ENCODE peak calls at places on chromosomes 5 and 9, in ten cellular contexts. W is breast epithelium, I is nephron progenitor cell, S is AG04450, Z is fibroblast of the aortic adventitia, R is fibroblast of lung, E is heart left ventricle, G is A549, H is RWPE1, F is A673. Q is an unnamed sample.

GRCh38 chr9:125166762-125167161 is 22.8 kb downstream of the PPP6C start:
- DNase-seq in W (no peak), I (no peak), S (no peak), Z (no peak), R (no peak), E (no peak), G (no peak), H (no peak), F (no peak), Q (no peak)

GRCh38 chr5:116044073-116044472 is 11.8 kb downstream of the ARL14EPL start:
- DNase-seq in W (no peak), I (no peak), S (no peak), Z (no peak), R (no peak), E (no peak), G (no peak), H (no peak), F (no peak), Q (no peak)

GRCh38 chr9:115400801-115401200 is 282.8 kb upstream of the TNC start:
- DNase-seq in W (no peak), I (no peak), S (peak), Z (peak), R (peak), E (no peak), G (no peak), H (no peak), F (no peak), Q (no peak)

GRCh38 chr9:137353223-137354152 is 51.4 kb upstream of the NRARP start:
- DNase-seq in W (no peak), I (no peak), S (no peak), Z (no peak), R (no peak), E (peak), G (no peak), H (no peak), F (no peak), Q (no peak)

GRCh38 chr9:35553670-35554543 is 51.2 kb upstream of the TESK1 start:
- DNase-seq in W (peak), I (peak), S (peak), Z (peak), R (peak), E (no peak), G (peak), H (peak), F (peak), Q (peak)

GRCh38 chr5:11904270-11904906 is at the start of gene CTNND2:
- DNase-seq in W (no peak), I (peak), S (no peak), Z (no peak), R (no peak), E (peak), G (peak), H (peak), F (peak), Q (peak)

GRCh38 chr9:9598723-9599122 is 1014.1 kb downstream of the PTPRD start:
- DNase-seq in W (no peak), I (no peak), S (no peak), Z (no peak), R (no peak), E (no peak), G (no peak), H (no peak), F (no peak), Q (no peak)

GRCh38 chr5:138692370-138692769 is 60.9 kb upstream of the CTNNA1 start:
- DNase-seq in W (no peak), I (no peak), S (no peak), Z (no peak), R (no peak), E (no peak), G (no peak), H (no peak), F (no peak), Q (no peak)

GRCh38 chr5:143304836-143305475 is 98.5 kb downstream of the NR3C1 start:
- DNase-seq in W (no peak), I (no peak), S (no peak), Z (peak), R (no peak), E (no peak), G (no peak), H (no peak), F (no peak), Q (no peak)

GRCh38 chr5:125390316-125390715 is 643.9 kb upstream of the ZNF608 start:
- DNase-seq in W (no peak), I (no peak), S (no peak), Z (no peak), R (no peak), E (no peak), G (no peak), H (no peak), F (no peak), Q (no peak)

GRCh38 chr5:96037128-96037527 is 75.5 kb upstream of the ELL2 start:
- DNase-seq in W (no peak), I (no peak), S (no peak), Z (peak), R (peak), E (no peak), G (no peak), H (no peak), F (no peak), Q (no peak)

GRCh38 chr5:81140942-81141341 is 92.2 kb upstream of the CKMT2 start:
- DNase-seq in W (no peak), I (no peak), S (peak), Z (peak), R (peak), E (no peak), G (no peak), H (no peak), F (peak), Q (no peak)

GRCh38 chr9:13755551-13755950 is 476.1 kb upstream of the MPDZ start:
- DNase-seq in W (no peak), I (no peak), S (no peak), Z (no peak), R (no peak), E (no peak), G (no peak), H (no peak), F (no peak), Q (no peak)

GRCh38 chr9:86407022-86407421 is 52.8 kb upstream of the TUT7 start:
- DNase-seq in W (no peak), I (no peak), S (no peak), Z (peak), R (peak), E (no peak), G (no peak), H (peak), F (no peak), Q (no peak)

GRCh38 chr5:41869739-41870620 is at the start of gene OXCT1:
- DNase-seq in W (peak), I (peak), S (peak), Z (peak), R (peak), E (peak), G (peak), H (peak), F (peak), Q (peak)

GRCh38 chr9:133237271-133237731 is 28.3 kb upstream of the OBP2B start:
- DNase-seq in W (no peak), I (no peak), S (no peak), Z (peak), R (no peak), E (no peak), G (no peak), H (peak), F (no peak), Q (no peak)

GRCh38 chr5:124995451-124995850 is 249.0 kb upstream of the ZNF608 start:
- DNase-seq in W (no peak), I (no peak), S (peak), Z (peak), R (peak), E (no peak), G (no peak), H (no peak), F (no peak), Q (no peak)

DNA sequence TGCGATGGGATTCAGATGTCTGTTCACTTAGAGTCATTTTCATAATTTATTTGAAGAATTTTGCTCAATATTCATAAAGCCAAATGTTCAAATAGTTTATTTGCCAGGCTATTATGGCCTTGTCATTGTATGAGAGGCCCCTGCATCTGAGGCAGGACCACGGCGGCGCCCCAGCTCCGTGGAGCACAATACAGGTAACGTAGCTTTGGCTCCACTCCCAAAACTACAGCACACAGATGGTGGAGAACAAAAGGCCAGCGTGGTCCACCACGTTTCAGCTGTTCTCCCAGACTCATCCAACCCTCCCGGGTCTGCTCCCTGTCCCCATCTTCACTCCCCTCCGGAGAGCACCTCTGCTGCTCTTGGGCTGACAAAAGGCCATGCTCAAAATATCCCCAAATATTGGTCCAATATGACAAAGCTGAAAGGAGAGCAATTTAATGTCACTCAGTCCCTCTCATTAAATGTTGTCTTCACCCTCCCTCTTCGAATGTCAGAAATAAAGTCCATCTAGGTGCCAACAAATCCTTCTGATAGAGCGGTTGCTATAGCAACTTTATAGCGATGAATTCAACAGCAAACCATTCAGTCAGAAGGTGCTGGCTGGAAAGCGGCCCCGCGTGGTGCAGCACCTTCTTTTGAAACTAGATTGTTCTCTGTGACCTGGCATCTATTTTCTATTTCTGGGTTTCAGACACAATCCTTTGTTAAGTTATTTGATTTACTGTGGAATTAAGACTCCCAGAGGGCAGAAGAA is 504.3 kb downstream of the ARHGEF28 start:
- DNase-seq in W (no peak), I (no peak), S (no peak), Z (no peak), R (no peak), E (no peak), G (no peak), H (no peak), F (no peak), Q (no peak)
- TF ChIP-seq CTCF in W (no peak), I (no peak), S (no peak), Z (no peak), R (no peak), E (no peak), G (no peak), H (no peak), F (no peak), Q (no peak)

GRCh38 chr9:98773721-98774120 is 22.6 kb downstream of the ANKS6 start:
- DNase-seq in W (no peak), I (no peak), S (no peak), Z (no peak), R (no peak), E (no peak), G (no peak), H (no peak), F (no peak), Q (no peak)
- TF ChIP-seq CTCF in W (no peak), I (peak), S (no peak), Z (no peak), R (no peak), E (no peak), G (no peak), H (no peak), F (no peak), Q (no peak)

GRCh38 chr9:88388886-88389617 is 808 bp downstream of the SPIN1 start:
- DNase-seq in W (peak), I (peak), S (no peak), Z (peak), R (peak), E (peak), G (peak), H (peak), F (peak), Q (peak)
- TF ChIP-seq CTCF in W (no peak), I (no peak), S (no peak), Z (no peak), R (no peak), E (no peak), G (no peak), H (peak), F (no peak), Q (no peak)

GRCh38 chr5:75167345-75167744 is 69.3 kb downstream of the ANKRD31 start:
- DNase-seq in W (no peak), I (no peak), S (no peak), Z (no peak), R (no peak), E (no peak), G (peak), H (peak), F (peak), Q (no peak)
- TF ChIP-seq CTCF in W (no peak), I (no peak), S (peak), Z (peak), R (no peak), E (no peak), G (no peak), H (no peak), F (peak), Q (peak)

GRCh38 chr5:72296251-72296650 is 23.8 kb downstream of the MRPS27 start:
- DNase-seq in W (no peak), I (no peak), S (no peak), Z (no peak), R (no peak), E (no peak), G (no peak), H (no peak), F (no peak), Q (no peak)
- TF ChIP-seq CTCF in W (no peak), I (no peak), S (no peak), Z (no peak), R (no peak), E (no peak), G (no peak), H (no peak), F (no peak), Q (no peak)

GRCh38 chr5:97044057-97044456 is 98.4 kb downstream of the LIX1 start:
- DNase-seq in W (no peak), I (peak), S (no peak), Z (peak), R (peak), E (no peak), G (no peak), H (no peak), F (peak), Q (no peak)
- TF ChIP-seq CTCF in W (no peak), I (peak), S (peak), Z (peak), R (peak), E (peak), G (peak), H (no peak), F (peak), Q (peak)

DNA sequence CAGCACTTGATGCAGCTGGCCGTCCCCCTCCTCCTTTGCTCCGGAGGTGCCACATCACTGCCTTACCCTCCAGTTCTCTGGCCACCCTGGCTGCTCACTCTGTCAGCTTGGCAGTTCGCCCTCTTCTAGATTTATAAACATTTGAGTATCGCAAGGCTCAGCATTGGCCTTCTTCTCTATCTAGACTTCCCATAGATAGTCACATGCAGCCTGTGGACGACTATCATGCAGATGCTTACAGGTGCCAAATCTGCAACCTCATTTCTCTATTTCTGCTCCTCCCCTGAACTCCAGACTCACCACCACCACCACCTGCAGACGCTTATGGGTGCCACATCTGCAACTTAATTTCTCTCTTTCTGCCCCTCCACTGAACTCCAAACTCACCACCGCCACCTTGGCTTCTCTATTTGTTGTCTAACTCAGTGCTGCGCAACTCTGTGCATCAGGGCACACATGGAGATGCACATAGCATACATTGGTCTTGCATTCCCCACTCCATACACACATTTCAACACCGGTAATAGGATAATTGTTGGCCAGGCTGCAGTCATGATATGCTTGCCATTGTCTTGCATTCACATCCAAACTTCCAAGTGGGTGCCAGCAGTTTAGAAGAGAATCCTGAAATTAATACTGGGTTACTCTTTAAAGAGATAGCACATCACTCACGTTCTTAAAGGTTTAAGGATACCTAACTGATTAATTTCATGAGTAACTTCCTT is 1.9 kb upstream of the DAP start:
- DNase-seq in W (no peak), I (no peak), S (no peak), Z (no peak), R (peak), E (no peak), G (no peak), H (no peak), F (no peak), Q (no peak)
- TF ChIP-seq CTCF in W (no peak), I (no peak), S (no peak), Z (no peak), R (no peak), E (no peak), G (no peak), H (no peak), F (no peak), Q (no peak)

GRCh38 chr5:79666758-79667157 is 22.9 kb upstream of the CMYA5 start:
- DNase-seq in W (no peak), I (no peak), S (no peak), Z (no peak), R (no peak), E (no peak), G (no peak), H (no peak), F (no peak), Q (no peak)
- TF ChIP-seq CTCF in W (no peak), I (no peak), S (no peak), Z (no peak), R (no peak), E (no peak), G (no peak), H (no peak), F (no peak), Q (no peak)

Q was measured in neural crest cell.